ENCODE peak calls at places on chromosomes 3 and 15, in four cellular contexts. One of them, this sample, is unnamed.

GRCh38 chr3:123801474-123801873 is 82.7 kb downstream of the MYLK start:
- DNase-seq in lower lobe of right lung: no peak
- DNase-seq in CD8-positive, alpha-beta memory T cell: no peak
- DNase-seq in heart left ventricle: no peak
- DNase-seq in this sample: no peak

GRCh38 chr3:100316656-100317069 is 17.9 kb upstream of the NIT2 start:
- DNase-seq in lower lobe of right lung: no peak
- DNase-seq in CD8-positive, alpha-beta memory T cell: peak
- DNase-seq in heart left ventricle: peak
- DNase-seq in this sample: no peak

GRCh38 chr3:126517986-126518778 is 609 bp upstream of the UROC1 start:
- DNase-seq in CD8-positive, alpha-beta memory T cell: no peak
- DNase-seq in heart left ventricle: no peak
- DNase-seq in lower lobe of right lung: peak
- DNase-seq in this sample: no peak

GRCh38 chr15:100558771-100559254 is 30.1 kb upstream of the CERS3 start:
- DNase-seq in CD8-positive, alpha-beta memory T cell: no peak
- DNase-seq in heart left ventricle: no peak
- DNase-seq in lower lobe of right lung: peak
- DNase-seq in this sample: no peak

GRCh38 chr3:71131893-71132314 is 451.6 kb downstream of the FOXP1 start:
- DNase-seq in CD8-positive, alpha-beta memory T cell: no peak
- DNase-seq in lower lobe of right lung: no peak
- DNase-seq in heart left ventricle: no peak
- DNase-seq in this sample: no peak

GRCh38 chr15:50134524-50135024 is 15.5 kb upstream of the ATP8B4 start:
- DNase-seq in lower lobe of right lung: no peak
- DNase-seq in CD8-positive, alpha-beta memory T cell: no peak
- DNase-seq in heart left ventricle: no peak
- DNase-seq in this sample: no peak

GRCh38 chr3:53162672-53163458 is 1.9 kb downstream of the PRKCD start:
- DNase-seq in CD8-positive, alpha-beta memory T cell: peak
- DNase-seq in heart left ventricle: no peak
- DNase-seq in lower lobe of right lung: no peak
- DNase-seq in this sample: peak

GRCh38 chr3:67558429-67558828 is 96.0 kb downstream of the SUCLG2 start:
- DNase-seq in CD8-positive, alpha-beta memory T cell: no peak
- DNase-seq in heart left ventricle: no peak
- DNase-seq in lower lobe of right lung: no peak
- DNase-seq in this sample: no peak

GRCh38 chr3:143203848-143204247 is 84.3 kb downstream of the CHST2 start:
- DNase-seq in heart left ventricle: no peak
- DNase-seq in CD8-positive, alpha-beta memory T cell: no peak
- DNase-seq in lower lobe of right lung: no peak
- DNase-seq in this sample: no peak

GRCh38 chr15:29003446-29004233 is 117.9 kb downstream of the APBA2 start:
- DNase-seq in lower lobe of right lung: no peak
- DNase-seq in CD8-positive, alpha-beta memory T cell: peak
- DNase-seq in heart left ventricle: no peak
- DNase-seq in this sample: no peak

GRCh38 chr3:193016437-193016887 is 98.8 kb upstream of the MB21D2 start:
- DNase-seq in lower lobe of right lung: no peak
- DNase-seq in heart left ventricle: peak
- DNase-seq in CD8-positive, alpha-beta memory T cell: no peak
- DNase-seq in this sample: peak

GRCh38 chr15:94004697-94005096 is 226.7 kb upstream of the MCTP2 start:
- DNase-seq in heart left ventricle: peak
- DNase-seq in CD8-positive, alpha-beta memory T cell: no peak
- DNase-seq in lower lobe of right lung: no peak
- DNase-seq in this sample: no peak

GRCh38 chr15:68312701-68313204 is 35.2 kb downstream of the FEM1B start:
- DNase-seq in lower lobe of right lung: no peak
- DNase-seq in heart left ventricle: peak
- DNase-seq in CD8-positive, alpha-beta memory T cell: no peak
- DNase-seq in this sample: no peak

DNA sequence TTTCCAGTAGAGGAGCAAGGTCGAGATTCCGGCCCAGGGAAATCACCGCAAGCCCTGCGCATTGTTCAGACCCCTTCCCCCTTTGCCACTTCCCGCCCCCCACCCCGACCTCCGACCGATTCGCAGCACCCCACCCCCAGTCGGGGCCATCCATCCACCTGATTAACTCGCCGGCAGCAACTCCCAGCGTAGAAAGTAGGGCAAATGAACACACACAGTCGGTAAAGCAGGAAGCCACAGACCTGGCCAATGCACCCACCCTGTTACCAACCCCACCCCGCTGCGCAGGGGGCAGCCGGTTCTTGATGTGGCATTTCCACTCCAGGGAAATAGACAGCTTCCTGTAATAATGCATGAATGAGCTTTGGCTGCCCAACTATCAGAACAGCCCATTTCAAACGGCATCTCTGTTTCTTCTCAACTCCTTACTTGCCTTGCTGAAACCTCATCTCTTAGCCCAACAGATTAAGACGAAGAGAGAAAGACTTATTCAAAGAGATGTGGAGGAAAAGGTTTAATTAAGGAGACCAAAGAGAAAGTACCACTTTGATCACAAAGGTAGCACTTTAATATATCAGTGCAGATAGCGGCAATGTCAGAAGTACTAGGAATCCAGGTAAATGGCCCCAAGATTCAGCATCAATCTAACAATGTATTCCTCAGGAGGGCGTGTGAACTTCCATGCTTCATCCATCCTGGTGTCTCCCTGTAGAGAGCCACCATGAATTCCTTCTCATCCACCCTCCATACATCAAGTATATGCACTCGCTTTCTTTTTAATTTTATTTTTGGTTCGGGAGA is 1.9 kb downstream of the TNIK start:
- DNase-seq in CD8-positive, alpha-beta memory T cell: peak
- DNase-seq in lower lobe of right lung: no peak
- DNase-seq in heart left ventricle: peak
- DNase-seq in this sample: peak
- H3K4me3 ChIP-seq in CD8-positive, alpha-beta memory T cell: peak
- H3K4me3 ChIP-seq in lower lobe of right lung: peak
- H3K4me3 ChIP-seq in heart left ventricle: peak
- H3K4me3 ChIP-seq in this sample: peak

DNA sequence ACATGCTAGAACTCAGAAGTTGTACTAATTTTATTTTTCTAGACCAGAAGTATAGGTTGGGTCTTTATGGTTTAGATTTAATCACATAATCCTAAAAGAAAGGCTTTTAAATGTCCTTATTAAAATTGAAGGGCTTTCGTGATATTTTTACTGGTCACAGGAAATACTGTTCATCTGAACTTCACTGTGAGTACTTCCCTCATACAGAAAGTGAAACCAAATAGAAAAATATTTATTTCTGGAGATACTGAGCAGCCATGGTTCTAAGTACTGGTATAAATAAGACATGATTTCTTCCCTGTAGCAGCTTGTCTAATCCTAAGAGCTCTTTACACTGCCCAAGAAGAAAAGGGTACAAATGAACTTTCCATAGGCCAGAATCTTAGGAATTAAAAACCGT is 2.0 kb downstream of the SNRK start:
- DNase-seq in heart left ventricle: no peak
- DNase-seq in lower lobe of right lung: no peak
- DNase-seq in CD8-positive, alpha-beta memory T cell: peak
- DNase-seq in this sample: no peak
- H3K27ac ChIP-seq in heart left ventricle: peak
- H3K27ac ChIP-seq in lower lobe of right lung: peak
- H3K27ac ChIP-seq in CD8-positive, alpha-beta memory T cell: peak
- H3K27ac ChIP-seq in this sample: peak

DNA sequence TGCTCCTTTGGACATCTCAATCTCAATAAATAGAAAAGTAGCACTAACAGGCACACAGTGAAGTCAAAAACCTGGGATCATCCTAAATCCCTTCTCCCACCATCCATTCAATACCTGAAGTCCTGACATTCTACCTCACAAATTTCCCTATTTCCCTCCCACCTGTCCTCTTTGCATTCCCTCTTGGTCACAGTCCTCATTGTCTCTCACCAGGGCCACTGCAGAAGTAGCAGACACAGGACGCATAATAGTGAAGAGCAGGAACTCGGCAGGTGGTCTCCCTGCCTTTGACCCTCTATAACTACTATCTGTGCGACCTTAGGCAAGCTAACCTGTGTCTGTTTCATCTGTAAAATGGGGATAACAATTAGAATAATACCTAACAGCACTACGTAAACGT is 2.3 kb downstream of the THOC7 start:
- DNase-seq in CD8-positive, alpha-beta memory T cell: no peak
- DNase-seq in heart left ventricle: no peak
- DNase-seq in lower lobe of right lung: no peak
- DNase-seq in this sample: no peak
- H3K4me3 ChIP-seq in CD8-positive, alpha-beta memory T cell: no peak
- H3K4me3 ChIP-seq in heart left ventricle: no peak
- H3K4me3 ChIP-seq in lower lobe of right lung: no peak
- H3K4me3 ChIP-seq in this sample: no peak

DNA sequence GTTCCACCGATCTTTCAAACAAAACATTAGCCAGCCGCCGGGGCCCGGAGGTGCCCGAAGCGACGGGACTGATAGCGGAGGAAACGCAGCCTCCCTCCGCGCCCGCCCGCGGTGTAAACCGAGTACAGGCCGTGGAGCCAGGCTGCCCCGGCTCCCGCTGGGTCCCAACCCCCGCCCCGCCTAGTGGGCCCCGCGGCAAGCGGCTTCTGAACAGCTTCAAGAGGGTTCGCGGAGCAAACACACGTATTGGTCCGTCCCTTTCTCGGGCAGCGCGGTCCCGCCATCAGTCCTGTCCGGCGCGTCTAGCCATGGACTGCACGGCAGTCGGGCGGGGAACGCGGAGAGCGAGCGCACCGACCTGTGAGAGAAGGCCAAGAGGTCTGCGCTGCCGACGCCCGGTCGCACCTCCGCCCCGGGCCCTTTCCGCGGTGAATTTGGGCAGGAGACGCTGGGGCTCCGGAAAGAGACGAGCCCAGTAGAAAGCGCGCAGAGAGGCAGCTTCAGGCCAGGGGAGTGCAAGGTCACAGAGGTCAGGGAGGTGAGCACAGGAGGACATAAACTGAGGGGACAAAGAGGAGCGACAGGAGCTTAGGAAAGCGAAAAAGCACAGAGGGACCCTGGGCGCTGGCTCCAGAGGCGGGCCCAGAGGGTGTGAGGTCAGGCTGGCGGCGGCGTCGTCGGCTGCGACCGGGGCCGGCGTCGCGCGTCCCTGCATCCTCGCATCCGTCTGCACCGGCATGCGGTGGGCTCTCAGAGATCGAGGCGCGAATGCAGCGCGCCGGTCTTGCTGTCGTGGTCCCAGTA is 1.9 kb downstream of the FOXL2 start:
- DNase-seq in lower lobe of right lung: no peak
- DNase-seq in CD8-positive, alpha-beta memory T cell: peak
- DNase-seq in heart left ventricle: no peak
- DNase-seq in this sample: no peak
- H3K27ac ChIP-seq in lower lobe of right lung: no peak
- H3K27ac ChIP-seq in CD8-positive, alpha-beta memory T cell: peak
- H3K27ac ChIP-seq in heart left ventricle: no peak
- H3K27ac ChIP-seq in this sample: no peak

This sample was measured in stomach.